ENCODE peak calls at places on chromosomes 6 and 20, in five cellular contexts. R is ovary, G is spleen, E is right cardiac atrium, Y is uterus. H is an unnamed sample.

GRCh38 chr6:159941286-159942113 is 27.4 kb upstream of the IGF2R start:
- DNase-seq in R (no peak), G (no peak), E (no peak), Y (no peak), H (no peak)

GRCh38 chr20:3911956-3912355 is 22.8 kb downstream of the PANK2 start:
- DNase-seq in R (no peak), G (peak; percentile 36), E (no peak), Y (no peak), H (no peak)

GRCh38 chr6:98092326-98092725 is 742.0 kb upstream of the POU3F2 start:
- DNase-seq in R (no peak), G (no peak), E (no peak), Y (no peak), H (no peak)

GRCh38 chr20:60883517-60883916 is 368.5 kb upstream of the CDH4 start:
- DNase-seq in R (no peak), G (no peak), E (no peak), Y (no peak), H (no peak)

GRCh38 chr6:105191351-105191750 is 11.5 kb upstream of the POPDC3 start:
- DNase-seq in R (no peak), G (no peak), E (no peak), Y (no peak), H (no peak)

GRCh38 chr6:45191414-45191813 is 136.7 kb upstream of the RUNX2 start:
- DNase-seq in R (no peak), G (no peak), E (no peak), Y (no peak), H (no peak)

GRCh38 chr20:17786221-17786718 is 86.5 kb downstream of the BANF2 start:
- DNase-seq in R (peak; percentile 69), G (no peak), E (peak; percentile 84), Y (peak; percentile 58), H (no peak)

GRCh38 chr20:24633026-24633425 is 163.6 kb downstream of the SYNDIG1 start:
- DNase-seq in R (no peak), G (no peak), E (peak; percentile 52), Y (no peak), H (no peak)

GRCh38 chr6:40473026-40473425 is 114.1 kb downstream of the LRFN2 start:
- DNase-seq in R (no peak), G (no peak), E (no peak), Y (no peak), H (no peak)

GRCh38 chr6:104413767-104414166 is 446.0 kb downstream of the HACE1 start:
- DNase-seq in R (no peak), G (no peak), E (no peak), Y (no peak), H (no peak)

GRCh38 chr6:113697642-113698410 is 159.3 kb upstream of the MARCKS start:
- DNase-seq in R (no peak), G (no peak), E (no peak), Y (no peak), H (no peak)

GRCh38 chr20:295804-296203 is 1.6 kb upstream of the ZCCHC3 start:
- DNase-seq in R (no peak), G (no peak), E (no peak), Y (no peak), H (no peak)

GRCh38 chr6:3916211-3916610 is 67.0 kb downstream of the FAM50B start:
- DNase-seq in R (no peak), G (no peak), E (no peak), Y (no peak), H (no peak)

GRCh38 chr20:47062226-47062880 is 167.7 kb downstream of the EYA2 start:
- DNase-seq in R (no peak), G (no peak), E (no peak), Y (no peak), H (no peak)

GRCh38 chr20:44392776-44393607 is 37.5 kb downstream of the HNF4A start:
- DNase-seq in R (no peak), G (no peak), E (no peak), Y (no peak), H (no peak)

GRCh38 chr6:102215425-102215824 is 821.9 kb downstream of the GRIK2 start:
- DNase-seq in R (no peak), G (no peak), E (no peak), Y (no peak), H (no peak)

GRCh38 chr6:44672838-44673237 is 285.3 kb downstream of the CDC5L start:
- DNase-seq in R (no peak), G (no peak), E (no peak), Y (no peak), H (no peak)

GRCh38 chr6:150598401-150598800 is 1.3 kb upstream of the PLEKHG1 start:
- DNase-seq in R (no peak), G (no peak), E (no peak), Y (no peak), H (no peak)
- H3K27me3 ChIP-seq in R (no peaks in the 10 kb centered on the region), G (peaks cover 5% of the 10 kb centered on the region), E (no peaks in the 10 kb centered on the region), Y (no peaks in the 10 kb centered on the region), H (no peaks in the 10 kb centered on the region)

DNA sequence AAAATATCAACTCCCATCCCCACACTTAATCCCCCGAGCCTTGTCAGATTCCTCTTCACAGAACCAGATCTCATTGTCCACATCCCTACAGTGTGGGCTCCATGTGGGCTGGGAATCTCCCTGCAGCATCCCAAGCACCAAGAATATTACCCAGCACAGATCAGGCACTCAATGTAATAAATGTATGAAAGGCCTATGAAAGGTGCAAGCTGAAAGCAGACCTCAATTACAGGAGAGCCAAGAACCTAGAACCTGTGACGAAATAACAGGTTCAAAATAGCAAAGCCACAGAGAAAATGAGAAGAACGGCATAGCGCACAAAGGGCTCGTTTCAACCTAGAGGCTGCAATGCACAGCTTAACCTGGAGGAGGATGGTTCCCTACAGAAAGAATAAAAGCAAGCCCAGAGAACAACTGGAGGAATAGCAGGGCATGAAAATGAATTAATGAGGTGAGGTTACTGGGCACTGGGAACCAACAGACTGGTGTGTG is 3.1 kb downstream of the SLC23A2 start:
- DNase-seq in R (no peak), G (peak; percentile 16), E (no peak), Y (no peak), H (no peak)
- H3K27ac ChIP-seq in R (peak overlapping the region; percentile 17), G (no peak overlapping the region), E (no peak overlapping the region), Y (no peak overlapping the region), H (no peak overlapping the region)

GRCh38 chr6:26365633-26365995 is 616 bp downstream of the BTN3A2 start:
- DNase-seq in R (no peak), G (no peak), E (no peak), Y (no peak), H (no peak)
- H3K4me3 ChIP-seq in R (peak overlapping the region; percentile 58), G (peak overlapping the region; percentile 58), E (peak overlapping the region; percentile 98), Y (peak overlapping the region; percentile 70), H (peak overlapping the region; percentile 74)

GRCh38 chr20:9571783-9572182 is 57.4 kb downstream of the LAMP5 start:
- DNase-seq in R (no peak), G (no peak), E (no peak), Y (no peak), H (no peak)
- H3K27me3 ChIP-seq in R (no peaks in the 10 kb centered on the region), G (no peaks in the 10 kb centered on the region), E (no peaks in the 10 kb centered on the region), Y (no peaks in the 10 kb centered on the region), H (no peaks in the 10 kb centered on the region)

GRCh38 chr6:7681449-7681848 is 44.5 kb upstream of the BMP6 start:
- DNase-seq in R (no peak), G (no peak), E (no peak), Y (no peak), H (no peak)

GRCh38 chr6:7687145-7688113 is 38.5 kb upstream of the BMP6 start:
- DNase-seq in R (no peak), G (no peak), E (no peak), Y (no peak), H (no peak)

GRCh38 chr6:7684076-7684475 is 41.8 kb upstream of the BMP6 start:
- DNase-seq in R (no peak), G (no peak), E (no peak), Y (no peak), H (no peak)

GRCh38 chr6:7684843-7685242 is 41.1 kb upstream of the BMP6 start:
- DNase-seq in R (no peak), G (no peak), E (no peak), Y (no peak), H (no peak)

GRCh38 chr6:7685276-7685675 is 40.6 kb upstream of the BMP6 start:
- DNase-seq in R (no peak), G (no peak), E (no peak), Y (no peak), H (no peak)
- H3K27ac ChIP-seq in R (no peak overlapping the region), G (no peak overlapping the region), E (no peak overlapping the region), Y (no peak overlapping the region), H (no peak overlapping the region)

GRCh38 chr6:148340586-148341297 is 1.9 kb upstream of the SASH1 start:
- DNase-seq in R (no peak), G (no peak), E (no peak), Y (no peak), H (no peak)

GRCh38 chr6:148343028-148343374 is 363 bp downstream of the SASH1 start:
- DNase-seq in R (peak; percentile 25), G (peak; percentile 77), E (peak; percentile 81), Y (peak; percentile 30), H (no peak)

GRCh38 chr6:148343383-148343782 is 745 bp downstream of the SASH1 start:
- DNase-seq in R (no peak), G (no peak), E (no peak), Y (no peak), H (no peak)

GRCh38 chr6:148339766-148340165 is 2.9 kb upstream of the SASH1 start:
- DNase-seq in R (no peak), G (no peak), E (no peak), Y (no peak), H (no peak)

GRCh38 chr6:148342146-148343027 is at the start of gene SASH1:
- DNase-seq in R (peak; percentile 42), G (peak; percentile 76), E (peak; percentile 86), Y (peak; percentile 57), H (no peak)
- H3K4me3 ChIP-seq in R (peak within 1 kb of the TSS; percentile 76), G (peak within 1 kb of the TSS; percentile 48), E (peak within 1 kb of the TSS; percentile 90), Y (peak within 1 kb of the TSS; percentile 57), H (peak within 1 kb of the TSS; percentile 76)